ENCODE peak calls at places on chromosome 5, in five cellular contexts. One of them, this sample, is unnamed.

GRCh38 chr5:61673007-61673735 is 341.1 kb downstream of the ZSWIM6 start:
- DNase-seq in NCI-H1694 treated with DMSO at 0.1 percent for 48 hours: no peak
- DNase-seq in HFF-Myc: no peak
- DNase-seq in activated CD8-positive, alpha-beta memory T cell treated with anti-CD3 and anti-CD28 coated beads, Interleukin-2, amount 50 U/mL, for 48 hours: no peak
- DNase-seq in NB4: no peak
- DNase-seq in this sample: peak

GRCh38 chr5:125316386-125316785 is 569.9 kb upstream of the ZNF608 start:
- DNase-seq in NCI-H1694 treated with DMSO at 0.1 percent for 48 hours: no peak
- DNase-seq in HFF-Myc: no peak
- DNase-seq in activated CD8-positive, alpha-beta memory T cell treated with anti-CD3 and anti-CD28 coated beads, Interleukin-2, amount 50 U/mL, for 48 hours: no peak
- DNase-seq in NB4: no peak
- DNase-seq in this sample: no peak

GRCh38 chr5:74109344-74109743 is 483.3 kb downstream of the ARHGEF28 start:
- DNase-seq in NCI-H1694 treated with DMSO at 0.1 percent for 48 hours: no peak
- DNase-seq in HFF-Myc: no peak
- DNase-seq in activated CD8-positive, alpha-beta memory T cell treated with anti-CD3 and anti-CD28 coated beads, Interleukin-2, amount 50 U/mL, for 48 hours: no peak
- DNase-seq in NB4: no peak
- DNase-seq in this sample: no peak

GRCh38 chr5:138641547-138642298 is 66.5 kb upstream of the HSPA9 start:
- DNase-seq in NCI-H1694 treated with DMSO at 0.1 percent for 48 hours: peak
- DNase-seq in HFF-Myc: no peak
- DNase-seq in activated CD8-positive, alpha-beta memory T cell treated with anti-CD3 and anti-CD28 coated beads, Interleukin-2, amount 50 U/mL, for 48 hours: peak
- DNase-seq in NB4: peak
- DNase-seq in this sample: peak

GRCh38 chr5:147336871-147337270 is 102.0 kb downstream of the STK32A start:
- DNase-seq in NCI-H1694 treated with DMSO at 0.1 percent for 48 hours: no peak
- DNase-seq in HFF-Myc: no peak
- DNase-seq in activated CD8-positive, alpha-beta memory T cell treated with anti-CD3 and anti-CD28 coated beads, Interleukin-2, amount 50 U/mL, for 48 hours: no peak
- DNase-seq in NB4: no peak
- DNase-seq in this sample: no peak

GRCh38 chr5:142360607-142361120 is 35.8 kb upstream of the SPRY4 start:
- DNase-seq in NCI-H1694 treated with DMSO at 0.1 percent for 48 hours: no peak
- DNase-seq in HFF-Myc: peak
- DNase-seq in activated CD8-positive, alpha-beta memory T cell treated with anti-CD3 and anti-CD28 coated beads, Interleukin-2, amount 50 U/mL, for 48 hours: no peak
- DNase-seq in NB4: no peak
- DNase-seq in this sample: peak

GRCh38 chr5:760363-761205 is 23.9 kb downstream of the ZDHHC11B start:
- DNase-seq in NCI-H1694 treated with DMSO at 0.1 percent for 48 hours: no peak
- DNase-seq in HFF-Myc: no peak
- DNase-seq in activated CD8-positive, alpha-beta memory T cell treated with anti-CD3 and anti-CD28 coated beads, Interleukin-2, amount 50 U/mL, for 48 hours: peak
- DNase-seq in NB4: no peak
- DNase-seq in this sample: no peak

GRCh38 chr5:127227881-127228280 is 62.7 kb upstream of the MEGF10 start:
- DNase-seq in NCI-H1694 treated with DMSO at 0.1 percent for 48 hours: no peak
- DNase-seq in HFF-Myc: no peak
- DNase-seq in activated CD8-positive, alpha-beta memory T cell treated with anti-CD3 and anti-CD28 coated beads, Interleukin-2, amount 50 U/mL, for 48 hours: no peak
- DNase-seq in NB4: no peak
- DNase-seq in this sample: no peak

GRCh38 chr5:32126691-32127090 is 47.4 kb downstream of the GOLPH3 start:
- DNase-seq in NCI-H1694 treated with DMSO at 0.1 percent for 48 hours: no peak
- DNase-seq in HFF-Myc: no peak
- DNase-seq in activated CD8-positive, alpha-beta memory T cell treated with anti-CD3 and anti-CD28 coated beads, Interleukin-2, amount 50 U/mL, for 48 hours: no peak
- DNase-seq in NB4: no peak
- DNase-seq in this sample: no peak

GRCh38 chr5:53339962-53340540 is 140.4 kb upstream of the FST start:
- DNase-seq in NCI-H1694 treated with DMSO at 0.1 percent for 48 hours: no peak
- DNase-seq in HFF-Myc: no peak
- DNase-seq in activated CD8-positive, alpha-beta memory T cell treated with anti-CD3 and anti-CD28 coated beads, Interleukin-2, amount 50 U/mL, for 48 hours: no peak
- DNase-seq in NB4: no peak
- DNase-seq in this sample: no peak

GRCh38 chr5:133222979-133223378 is 171.2 kb downstream of the HSPA4 start:
- DNase-seq in NCI-H1694 treated with DMSO at 0.1 percent for 48 hours: no peak
- DNase-seq in HFF-Myc: no peak
- DNase-seq in activated CD8-positive, alpha-beta memory T cell treated with anti-CD3 and anti-CD28 coated beads, Interleukin-2, amount 50 U/mL, for 48 hours: no peak
- DNase-seq in NB4: no peak
- DNase-seq in this sample: no peak

GRCh38 chr5:64831996-64832395 is 63.3 kb downstream of the CWC27 start:
- DNase-seq in NCI-H1694 treated with DMSO at 0.1 percent for 48 hours: no peak
- DNase-seq in HFF-Myc: no peak
- DNase-seq in activated CD8-positive, alpha-beta memory T cell treated with anti-CD3 and anti-CD28 coated beads, Interleukin-2, amount 50 U/mL, for 48 hours: no peak
- DNase-seq in NB4: no peak
- DNase-seq in this sample: no peak

GRCh38 chr5:42930934-42931333 is 109.2 kb downstream of the ANXA2R start:
- DNase-seq in NCI-H1694 treated with DMSO at 0.1 percent for 48 hours: no peak
- DNase-seq in HFF-Myc: no peak
- DNase-seq in activated CD8-positive, alpha-beta memory T cell treated with anti-CD3 and anti-CD28 coated beads, Interleukin-2, amount 50 U/mL, for 48 hours: no peak
- DNase-seq in NB4: no peak
- DNase-seq in this sample: no peak

GRCh38 chr5:88298425-88298824 is 29.8 kb upstream of the TMEM161B start:
- DNase-seq in NCI-H1694 treated with DMSO at 0.1 percent for 48 hours: no peak
- DNase-seq in HFF-Myc: peak
- DNase-seq in activated CD8-positive, alpha-beta memory T cell treated with anti-CD3 and anti-CD28 coated beads, Interleukin-2, amount 50 U/mL, for 48 hours: no peak
- DNase-seq in NB4: no peak
- DNase-seq in this sample: peak

GRCh38 chr5:154470949-154471870 is 6.8 kb downstream of the HAND1 start:
- DNase-seq in NCI-H1694 treated with DMSO at 0.1 percent for 48 hours: no peak
- DNase-seq in HFF-Myc: no peak
- DNase-seq in activated CD8-positive, alpha-beta memory T cell treated with anti-CD3 and anti-CD28 coated beads, Interleukin-2, amount 50 U/mL, for 48 hours: no peak
- DNase-seq in NB4: no peak
- DNase-seq in this sample: no peak

GRCh38 chr5:128403350-128403749 is 134.7 kb downstream of the FBN2 start:
- DNase-seq in NCI-H1694 treated with DMSO at 0.1 percent for 48 hours: peak
- DNase-seq in HFF-Myc: no peak
- DNase-seq in activated CD8-positive, alpha-beta memory T cell treated with anti-CD3 and anti-CD28 coated beads, Interleukin-2, amount 50 U/mL, for 48 hours: no peak
- DNase-seq in NB4: no peak
- DNase-seq in this sample: no peak

This sample was measured in mesenchymal stem cell.